ENCODE peak calls at places on chromosomes 16 and 17, in five cellular contexts. W is NCI-H510A; K is WERI-Rb-1; E is activated T-cell treated with anti-CD3 and anti-CD28 coated beads, Interleukin-2, amount 50 U/mL, for 72 hours; C is HEK293T. T is an unnamed sample.

GRCh38 chr17:77100009-77100408 is 40.8 kb upstream of the SEC14L1 start:
- DNase-seq in K (no peak), C (no peak), E (no peak), W (no peak), T (no peak)

GRCh38 chr16:79677799-79678525 is 77.4 kb upstream of the MAF start:
- DNase-seq in K (no peak), W (no peak), E (no peak), C (no peak), T (no peak)

GRCh38 chr16:49470550-49470949 is 96.9 kb downstream of the C16orf78 start:
- DNase-seq in E (no peak), K (no peak), C (no peak), W (no peak), T (peak)

GRCh38 chr17:76529643-76530488 is 7.6 kb downstream of the CYGB start:
- DNase-seq in K (peak), W (no peak), C (no peak), E (no peak), T (peak)

GRCh38 chr17:44931376-44931775 is 16.1 kb upstream of the GFAP start:
- DNase-seq in E (no peak), K (no peak), C (no peak), W (no peak), T (peak)

GRCh38 chr17:55641559-55642160 is 81.0 kb downstream of the TMEM100 start:
- DNase-seq in W (peak), K (peak), E (peak), C (peak), T (no peak)

GRCh38 chr17:39548494-39548893 is 59.2 kb downstream of the NEUROD2 start:
- DNase-seq in W (no peak), K (no peak), C (no peak), E (no peak), T (no peak)

GRCh38 chr17:69093279-69093789 is 32.6 kb upstream of the ABCA9 start:
- DNase-seq in K (no peak), C (no peak), E (no peak), W (no peak), T (no peak)

GRCh38 chr16:1099224-1100083 is 3.4 kb upstream of the C1QTNF8 start:
- DNase-seq in W (no peak), E (no peak), K (no peak), C (no peak), T (no peak)

GRCh38 chr17:2893422-2893914 is 97.2 kb downstream of the RAP1GAP2 start:
- DNase-seq in C (no peak), E (no peak), K (no peak), W (no peak), T (peak)

GRCh38 chr17:50130778-50131317 is 888 bp upstream of the SAMD14 start:
- DNase-seq in K (peak), C (no peak), W (no peak), E (no peak), T (peak)

GRCh38 chr17:64618848-64619247 is 43.3 kb downstream of the SMURF2 start:
- DNase-seq in C (no peak), W (no peak), E (no peak), K (no peak), T (no peak)

GRCh38 chr16:4679854-4680636 is 13.3 kb upstream of the NUDT16L1 start:
- DNase-seq in C (no peak), W (no peak), K (no peak), E (no peak), T (peak)

GRCh38 chr16:19213885-19214284 is 45.8 kb downstream of the SYT17 start:
- DNase-seq in K (no peak), C (no peak), E (no peak), W (no peak), T (no peak)

GRCh38 chr17:65027305-65027704 is 29.2 kb downstream of the GNA13 start:
- DNase-seq in W (no peak), K (peak), C (peak), E (peak), T (peak)

GRCh38 chr17:55458977-55459376 is 37.3 kb upstream of the MMD start:
- DNase-seq in K (no peak), E (peak), C (no peak), W (no peak), T (peak)

GRCh38 chr16:31298958-31299357 is 39.2 kb downstream of the ITGAM start:
- DNase-seq in E (no peak), K (no peak), W (no peak), C (no peak), T (peak)

GRCh38 chr17:50148226-50149098 is 2.0 kb downstream of the PPP1R9B start:
- DNase-seq in K (no peak), W (no peak), E (peak), C (no peak), T (peak)

GRCh38 chr16:67902831-67903230 is 9.8 kb downstream of the PSKH1 start:
- DNase-seq in W (no peak), K (no peak), E (no peak), C (no peak), T (peak)

GRCh38 chr16:74034862-74035261 is 261.8 kb upstream of the PSMD7 start:
- DNase-seq in C (peak), E (no peak), K (peak), W (no peak), T (no peak)

GRCh38 chr16:79845734-79846135 is 245.2 kb upstream of the MAF start:
- DNase-seq in W (no peak), C (no peak), K (no peak), E (peak), T (no peak)

GRCh38 chr16:11032922-11033291 is 88.5 kb downstream of the CLEC16A start:
- DNase-seq in K (peak), C (no peak), W (no peak), E (no peak), T (no peak)

GRCh38 chr17:77770331-77771105 is 188.0 kb upstream of the TNRC6C start:
- DNase-seq in E (no peak), W (no peak), C (no peak), K (no peak), T (peak)

T was measured in osteoblast.